ENCODE peak calls at places on chromosomes 6 and 20, in ten cellular contexts. E is IMR-90, L is cardiac muscle cell, Z is GM19239, Q is activated T-cell treated with anti-CD3 and anti-CD28 coated beads for 1 hour, V is astrocyte, C is endothelial cell, R is adrenal gland, A is Daoy, P is mucosa of descending colon. M is an unnamed sample.

GRCh38 chr20:52622086-52622485 is 350.1 kb upstream of the TSHZ2 start:
- DNase-seq in Z (no peak), L (no peak), P (no peak), V (no peak), R (no peak), A (no peak), E (no peak), Q (no peak), C (no peak), M (no peak)

GRCh38 chr6:93059911-93060310 is 359.4 kb downstream of the EPHA7 start:
- DNase-seq in P (no peak), A (no peak), V (no peak), E (no peak), Q (no peak), Z (no peak), R (no peak), L (no peak), C (no peak), M (no peak)

GRCh38 chr6:11042750-11043551 is 1.2 kb downstream of the ELOVL2 start:
- DNase-seq in L (peak; percentile 55), R (no peak), E (peak; percentile 44), A (no peak), Z (no peak), Q (no peak), V (peak; percentile 21), C (no peak), P (no peak), M (peak; percentile 51)

GRCh38 chr6:140897349-140897748 is 1235.4 kb upstream of the GJE1 start:
- DNase-seq in R (no peak), E (no peak), Q (no peak), L (no peak), C (no peak), P (no peak), A (peak; percentile 59), V (no peak), Z (no peak), M (no peak)

GRCh38 chr20:45840700-45841198 is 7.2 kb downstream of the SNX21 start:
- DNase-seq in C (no peak), Z (no peak), E (no peak), Q (no peak), A (no peak), R (no peak), V (no peak), P (no peak), L (no peak), M (no peak)

GRCh38 chr6:64220776-64221175 is 585.2 kb downstream of the PHF3 start:
- DNase-seq in L (no peak), R (no peak), Z (no peak), P (no peak), Q (no peak), A (no peak), E (peak; percentile 42), C (no peak), V (no peak), M (no peak)

GRCh38 chr6:167791036-167791779 is 35.5 kb upstream of the AFDN start:
- DNase-seq in Q (no peak), P (no peak), R (no peak), V (no peak), A (no peak), C (no peak), E (no peak), L (peak; percentile 39), Z (no peak), M (no peak)

GRCh38 chr20:19241440-19241839 is 29.0 kb downstream of the SLC24A3 start:
- DNase-seq in C (no peak), Z (no peak), R (no peak), L (peak; percentile 19), E (no peak), Q (no peak), A (peak; percentile 17), P (no peak), V (no peak), M (no peak)

GRCh38 chr20:5767493-5768098 is 17.4 kb downstream of the SHLD1 start:
- DNase-seq in C (no peak), V (no peak), E (no peak), Z (no peak), A (no peak), R (peak; percentile 38), P (no peak), L (no peak), Q (no peak), M (no peak)

GRCh38 chr20:61755971-61756421 is 309.7 kb downstream of the TAF4 start:
- DNase-seq in R (no peak), L (no peak), Q (no peak), V (no peak), E (no peak), A (no peak), P (no peak), Z (no peak), C (no peak), M (no peak)

GRCh38 chr6:133070410-133071043 is 170.6 kb upstream of the EYA4 start:
- DNase-seq in L (no peak), V (no peak), R (no peak), P (no peak), Z (no peak), A (no peak), E (no peak), Q (no peak), C (no peak), M (no peak)

GRCh38 chr6:89582669-89583325 is 55.8 kb downstream of the LYRM2 start:
- DNase-seq in V (no peak), P (no peak), Q (no peak), E (no peak), L (no peak), Z (no peak), C (no peak), R (no peak), A (peak; percentile 9), M (peak; percentile 35)